ENCODE peak calls at places on chromosomes 13 and 19, in four cellular contexts. B is T-cell; T is activated T-cell treated with anti-CD3 and anti-CD28 coated beads, Interleukin-2, amount 50 U/mL, for 4 hours; N is effector CD4-positive, alpha-beta T cell. P is an unnamed sample.

GRCh38 chr13:21069561-21070004 is 8.2 kb upstream of the LATS2 start:
- DNase-seq in B (no peak), T (no peak), N (no peak), P (no peak)

GRCh38 chr19:4694211-4694987 is 24.3 kb upstream of the MYDGF start:
- DNase-seq in B (no peak), T (no peak), N (no peak), P (no peak)

GRCh38 chr19:4191044-4191443 is 8.6 kb downstream of the ANKRD24 start:
- DNase-seq in B (no peak), T (no peak), N (no peak), P (no peak)

GRCh38 chr13:46595136-46595917 is 42.4 kb downstream of the LRCH1 start:
- DNase-seq in B (no peak), T (no peak), N (no peak), P (no peak)

GRCh38 chr19:39403331-39404312 is 3.0 kb upstream of the ZFP36 start:
- DNase-seq in B (peak), T (peak), N (peak), P (peak)

GRCh38 chr19:42140125-42140754 is 8.0 kb upstream of the POU2F2 start:
- DNase-seq in B (no peak), T (no peak), N (no peak), P (no peak)

GRCh38 chr13:110298566-110299321 is 8.2 kb downstream of the COL4A1 start:
- DNase-seq in B (no peak), T (no peak), N (no peak), P (no peak)

GRCh38 chr13:27526516-27526915 is 76.2 kb upstream of the MTIF3 start:
- DNase-seq in B (no peak), T (no peak), N (no peak), P (no peak)

GRCh38 chr13:44212633-44213387 is 160.8 kb upstream of the SERP2 start:
- DNase-seq in B (no peak), T (no peak), N (no peak), P (no peak)